ENCODE peak calls at places on chromosomes 12 and 14, in nine cellular contexts. Z is AG10803, J is lung, G is AML-193, D is AG04450, H is WTC11, X is OCI-M1, L is NCI-H1092, W is NCI-H2171. Y is an unnamed sample.

GRCh38 chr12:97557116-97557515 is 94.5 kb downstream of the RMST start:
- DNase-seq in X (no peak), L (no peak), J (no peak), D (no peak), Z (no peak), G (no peak), H (no peak), W (no peak), Y (no peak)

GRCh38 chr14:104893435-104894207 is 28.6 kb downstream of the CEP170B start:
- DNase-seq in X (no peak), H (peak; percentile 12), J (no peak), W (no peak), D (no peak), G (no peak), Z (no peak), L (no peak), Y (no peak)

GRCh38 chr12:28189774-28190320 is 409 bp upstream of the CCDC91 start:
- DNase-seq in J (no peak), D (no peak), Z (no peak), H (no peak), X (peak; percentile 82), W (peak; percentile 84), G (peak; percentile 34), L (no peak), Y (no peak)

GRCh38 chr14:92632546-92633273 is 115.7 kb downstream of the LGMN start:
- DNase-seq in J (no peak), L (no peak), D (no peak), X (no peak), Z (no peak), W (no peak), H (no peak), G (no peak), Y (no peak)

GRCh38 chr12:131094831-131095805 is 141.4 kb downstream of the ADGRD1 start:
- DNase-seq in L (no peak), H (peak; percentile 7), D (no peak), J (no peak), W (no peak), Z (no peak), X (no peak), G (no peak), Y (no peak)

GRCh38 chr14:54567634-54568561 is 970 bp downstream of the SAMD4A start:
- DNase-seq in X (no peak), G (no peak), D (no peak), J (peak; percentile 50), W (no peak), Z (peak; percentile 48), L (no peak), H (peak; percentile 72), Y (no peak)

GRCh38 chr14:22883191-22883976 is at the start of gene REM2:
- DNase-seq in W (peak; percentile 66), D (no peak), X (no peak), L (peak; percentile 75), J (no peak), H (no peak), Z (no peak), G (no peak), Y (no peak)

GRCh38 chr12:115323223-115323905 is 639.4 kb upstream of the TBX3 start:
- DNase-seq in G (no peak), H (no peak), J (no peak), D (peak; percentile 32), L (no peak), X (no peak), Z (peak; percentile 81), W (no peak), Y (no peak)

GRCh38 chr12:116454076-116454475 is 105.1 kb upstream of the MAP1LC3B2 start:
- DNase-seq in X (no peak), J (no peak), H (no peak), Z (no peak), W (no peak), G (no peak), L (no peak), D (no peak), Y (no peak)